ENCODE peak calls at places on chromosomes 11 and 22, in five cellular contexts. Q, D, B, J and F are unnamed samples.

GRCh38 chr22:48576333-48577013 is 1251.2 kb downstream of the BRD1 start:
- DNase-seq in Q (no peak), D (no peak), B (no peak), J (no peak), F (no peak)

GRCh38 chr11:61485080-61485479 is 23.5 kb upstream of the LRRC10B start:
- DNase-seq in Q (no peak), D (no peak), B (no peak), J (no peak), F (no peak)

GRCh38 chr11:636511-637332 is at the start of gene DRD4:
- DNase-seq in Q (no peak), D (peak; percentile 28), B (no peak), J (no peak), F (peak; percentile 71)

GRCh38 chr11:29120329-29120695 is 896.5 kb downstream of the KCNA4 start:
- DNase-seq in Q (no peak), D (no peak), B (no peak), J (no peak), F (no peak)

GRCh38 chr11:62665630-62666258 is 632 bp downstream of the CSKMT start:
- DNase-seq in Q (no peak), D (peak; percentile 75), B (peak; percentile 61), J (peak; percentile 57), F (peak; percentile 75)

GRCh38 chr11:57597971-57598830 is 716 bp downstream of the SERPING1 start:
- DNase-seq in Q (peak; percentile 39), D (peak; percentile 88), B (peak; percentile 61), J (peak; percentile 33), F (peak; percentile 26)

GRCh38 chr11:13663631-13664071 is 4.8 kb upstream of the FAR1 start:
- DNase-seq in Q (no peak), D (peak; percentile 38), B (no peak), J (peak; percentile 30), F (peak; percentile 29)

GRCh38 chr11:132022718-132023117 is 652.3 kb downstream of the NTM start:
- DNase-seq in Q (peak; percentile 27), D (peak; percentile 11), B (no peak), J (no peak), F (peak; percentile 88)

GRCh38 chr11:118174006-118174567 is 2.4 kb downstream of the SCN2B start:
- DNase-seq in Q (no peak), D (no peak), B (no peak), J (no peak), F (no peak)

GRCh38 chr11:118176400-118177134 is at the start of gene SCN2B:
- DNase-seq in Q (no peak), D (no peak), B (no peak), J (no peak), F (no peak)

GRCh38 chr11:118172356-118172755 is 4.1 kb downstream of the SCN2B start:
- DNase-seq in Q (no peak), D (no peak), B (no peak), J (no peak), F (no peak)

GRCh38 chr11:118175031-118175531 is 1.4 kb downstream of the SCN2B start:
- DNase-seq in Q (no peak), D (peak; percentile 18), B (no peak), J (peak; percentile 69), F (no peak)

DNA sequence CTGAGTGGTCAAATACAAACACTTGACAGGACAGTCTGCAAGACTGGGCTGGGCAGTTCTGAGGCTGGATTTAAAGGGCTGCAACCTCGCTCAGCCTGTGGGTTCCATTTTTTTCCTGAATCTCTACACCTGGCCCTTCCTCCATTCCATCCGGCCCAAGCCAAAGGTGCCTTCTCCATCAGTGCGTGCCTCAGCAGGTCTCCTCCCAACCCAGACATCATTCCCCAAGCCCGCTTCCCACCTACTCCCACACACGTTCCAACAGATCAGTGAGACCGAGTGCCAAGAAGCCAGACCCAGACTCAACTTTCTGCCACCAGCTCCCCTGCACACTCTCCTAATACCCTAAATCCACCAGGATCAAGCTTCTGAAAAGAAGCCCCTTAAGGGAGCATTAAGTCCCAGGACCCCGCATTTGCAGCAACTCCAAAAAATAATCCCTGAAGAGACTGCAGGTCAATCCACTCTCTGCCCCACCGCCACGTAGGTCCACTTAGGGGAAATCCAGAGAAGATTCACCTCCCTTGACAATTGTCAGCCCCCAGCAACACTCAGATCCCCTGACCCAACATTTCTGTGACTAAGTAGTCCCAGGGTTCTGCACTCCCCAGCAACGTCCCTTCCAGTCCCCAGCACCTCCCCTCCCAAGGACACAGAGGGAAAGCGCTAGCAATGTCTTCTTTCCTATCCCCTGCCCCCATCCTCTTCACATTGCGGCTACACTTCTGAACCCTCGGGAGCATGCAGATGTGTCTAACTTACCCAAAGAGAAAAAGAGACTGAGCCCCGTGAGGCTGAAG is 639 bp downstream of the SCN2B start:
- DNase-seq in Q (no peak), D (no peak), B (no peak), J (no peak), F (no peak)
- H3K4me3 ChIP-seq in Q (no peak overlapping the region), D (no peak overlapping the region), B (no peak overlapping the region), J (no peak overlapping the region), F (peak overlapping the region; percentile 12)

GRCh38 chr11:69443968-69444364 is 37.5 kb upstream of the LINC01488 start:
- DNase-seq in Q (no peak), D (peak; percentile 42), B (no peak), J (no peak), F (peak; percentile 56)
- H3K4me3 ChIP-seq in Q (peak overlapping the region; percentile 44), D (peak overlapping the region; percentile 40), B (peak overlapping the region; percentile 31), J (peak overlapping the region; percentile 38), F (peak overlapping the region; percentile 59)

GRCh38 chr11:72586591-72587090 is 87.6 kb downstream of the PDE2A start:
- DNase-seq in Q (no peak), D (no peak), B (no peak), J (no peak), F (no peak)

GRCh38 chr11:72587696-72588095 is 86.5 kb downstream of the PDE2A start:
- DNase-seq in Q (no peak), D (no peak), B (no peak), J (no peak), F (no peak)

GRCh38 chr11:72584293-72584921 is 89.8 kb downstream of the PDE2A start:
- DNase-seq in Q (no peak), D (peak; percentile 27), B (no peak), J (no peak), F (peak; percentile 57)

GRCh38 chr11:72584933-72585597 is 89.2 kb downstream of the PDE2A start:
- DNase-seq in Q (no peak), D (no peak), B (no peak), J (no peak), F (no peak)

GRCh38 chr11:72585762-72586590 is 88.2 kb downstream of the PDE2A start:
- DNase-seq in Q (no peak), D (peak; percentile 71), B (peak; percentile 49), J (peak; percentile 39), F (peak; percentile 24)
- H3K4me3 ChIP-seq in Q (no peak overlapping the region), D (no peak overlapping the region), B (no peak overlapping the region), J (no peak overlapping the region), F (no peak overlapping the region)

GRCh38 chr11:14974021-14974698 is 2.0 kb upstream of the CALCA start:
- DNase-seq in Q (no peak), D (no peak), B (no peak), J (no peak), F (no peak)
- H3K4me3 ChIP-seq in Q (peak overlapping the region; percentile 23), D (no peak overlapping the region), B (peak overlapping the region; percentile 32), J (no peak overlapping the region), F (no peak overlapping the region)

GRCh38 chr11:134468796-134469195 is 56.8 kb upstream of the B3GAT1 start:
- DNase-seq in Q (no peak), D (no peak), B (no peak), J (no peak), F (no peak)
- H3K4me3 ChIP-seq in Q (no peak overlapping the region), D (no peak overlapping the region), B (no peak overlapping the region), J (no peak overlapping the region), F (no peak overlapping the region)

GRCh38 chr22:36330127-36330526 is 57.6 kb downstream of the MYH9 start:
- DNase-seq in Q (no peak), D (no peak), B (no peak), J (no peak), F (no peak)

GRCh38 chr22:36332623-36333331 is 55.0 kb downstream of the MYH9 start:
- DNase-seq in Q (peak; percentile 77), D (peak; percentile 56), B (no peak), J (no peak), F (peak; percentile 67)

GRCh38 chr22:36330655-36331305 is 57.0 kb downstream of the MYH9 start:
- DNase-seq in Q (no peak), D (peak; percentile 76), B (no peak), J (peak; percentile 58), F (no peak)

GRCh38 chr22:36331912-36332622 is 55.7 kb downstream of the MYH9 start:
- DNase-seq in Q (no peak), D (peak; percentile 63), B (peak; percentile 64), J (peak; percentile 50), F (peak; percentile 58)

GRCh38 chr22:36331306-36331911 is 56.4 kb downstream of the MYH9 start:
- DNase-seq in Q (peak; percentile 92), D (peak; percentile 89), B (peak; percentile 68), J (peak; percentile 92), F (peak; percentile 96)
- H3K4me3 ChIP-seq in Q (no peak overlapping the region), D (no peak overlapping the region), B (no peak overlapping the region), J (no peak overlapping the region), F (no peak overlapping the region)

DNA sequence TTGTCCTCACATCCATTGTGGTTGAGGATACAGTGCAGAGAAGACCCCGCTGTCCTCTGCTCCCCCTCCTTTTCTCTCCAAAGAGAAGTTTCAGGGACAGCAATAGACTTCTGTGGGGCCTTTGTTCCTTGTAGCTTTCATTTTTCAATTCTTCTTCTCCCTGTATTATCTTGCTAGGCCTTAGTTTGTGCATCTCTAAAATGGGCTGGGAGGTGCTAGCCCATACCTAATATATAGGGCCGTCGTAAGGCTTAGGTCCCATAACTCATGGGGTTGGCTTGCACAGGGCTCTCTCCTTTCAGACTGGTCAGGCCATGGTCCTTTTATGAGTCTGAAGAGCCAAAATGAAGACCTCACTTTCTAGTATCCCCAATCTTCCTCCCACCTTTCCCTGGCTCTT is 33.0 kb downstream of the ZBTB16 start:
- DNase-seq in Q (no peak), D (no peak), B (no peak), J (no peak), F (no peak)
- H3K4me3 ChIP-seq in Q (no peak overlapping the region), D (no peak overlapping the region), B (no peak overlapping the region), J (no peak overlapping the region), F (no peak overlapping the region)

GRCh38 chr22:28514314-28514713 is 165.3 kb downstream of the TTC28 start:
- DNase-seq in Q (no peak), D (peak; percentile 25), B (no peak), J (no peak), F (peak; percentile 25)
- H3K4me3 ChIP-seq in Q (no peak overlapping the region), D (no peak overlapping the region), B (no peak overlapping the region), J (no peak overlapping the region), F (no peak overlapping the region)

GRCh38 chr11:58923300-58923788 is 15.9 kb upstream of the GLYATL1 start:
- DNase-seq in Q (no peak), D (peak; percentile 29), B (no peak), J (peak; percentile 72), F (peak; percentile 26)
- H3K4me3 ChIP-seq in Q (peak overlapping the region; percentile 16), D (no peak overlapping the region), B (no peak overlapping the region), J (no peak overlapping the region), F (peak overlapping the region; percentile 5)

DNA sequence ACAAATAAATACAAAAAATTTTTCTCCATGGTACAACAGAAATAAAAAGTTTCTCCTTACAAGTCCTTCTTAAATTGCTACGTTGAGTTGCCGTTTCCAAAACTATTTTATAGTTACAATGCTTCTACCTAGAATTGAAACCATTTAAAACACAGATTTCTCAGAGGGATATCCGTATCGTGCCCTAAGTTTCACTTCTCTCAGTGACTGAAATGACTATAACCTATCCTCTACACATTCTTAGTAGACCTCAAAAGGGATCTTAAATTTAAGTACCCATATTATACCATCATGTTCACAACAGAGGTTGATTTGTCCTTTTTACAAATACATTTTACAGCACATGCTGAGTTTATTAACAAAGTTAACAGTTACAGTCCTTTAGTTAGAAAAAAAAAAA is 44.1 kb downstream of the USP28 start:
- DNase-seq in Q (no peak), D (no peak), B (no peak), J (no peak), F (no peak)
- H3K4me3 ChIP-seq in Q (no peak overlapping the region), D (no peak overlapping the region), B (no peak overlapping the region), J (no peak overlapping the region), F (no peak overlapping the region)